ENCODE peak calls at places on chromosomes 6 and 20, in five cellular contexts. One of them, this sample, is unnamed.

GRCh38 chr6:147678256-147678655 is 169.8 kb downstream of the SAMD5 start:
- DNase-seq in lung: no peak
- DNase-seq in mammary epithelial cell: no peak
- DNase-seq in ascending aorta: no peak
- DNase-seq in astrocyte of the spinal cord: no peak
- DNase-seq in this sample: no peak

GRCh38 chr6:82006027-82006738 is 241.4 kb downstream of the IBTK start:
- DNase-seq in lung: no peak
- DNase-seq in mammary epithelial cell: peak
- DNase-seq in ascending aorta: no peak
- DNase-seq in astrocyte of the spinal cord: peak
- DNase-seq in this sample: no peak

GRCh38 chr6:169784941-169785340 is 33.5 kb downstream of the ERMARD start:
- DNase-seq in lung: no peak
- DNase-seq in mammary epithelial cell: no peak
- DNase-seq in ascending aorta: no peak
- DNase-seq in astrocyte of the spinal cord: no peak
- DNase-seq in this sample: no peak

GRCh38 chr20:51542033-51542893 is at the start of gene NFATC2:
- DNase-seq in lung: peak
- DNase-seq in mammary epithelial cell: no peak
- DNase-seq in ascending aorta: no peak
- DNase-seq in astrocyte of the spinal cord: no peak
- DNase-seq in this sample: no peak

GRCh38 chr6:43089467-43089866 is 13.4 kb downstream of the PTK7 start:
- DNase-seq in lung: no peak
- DNase-seq in mammary epithelial cell: no peak
- DNase-seq in ascending aorta: no peak
- DNase-seq in astrocyte of the spinal cord: no peak
- DNase-seq in this sample: no peak

GRCh38 chr20:53891306-53891894 is 179.0 kb downstream of the BCAS1 start:
- DNase-seq in lung: no peak
- DNase-seq in mammary epithelial cell: no peak
- DNase-seq in ascending aorta: no peak
- DNase-seq in astrocyte of the spinal cord: no peak
- DNase-seq in this sample: no peak

GRCh38 chr6:151070666-151071065 is 169.1 kb upstream of the AKAP12 start:
- DNase-seq in lung: no peak
- DNase-seq in mammary epithelial cell: no peak
- DNase-seq in ascending aorta: no peak
- DNase-seq in astrocyte of the spinal cord: peak
- DNase-seq in this sample: peak

GRCh38 chr6:26394289-26394688 is 7.8 kb upstream of the BTN3A1 start:
- DNase-seq in lung: no peak
- DNase-seq in mammary epithelial cell: peak
- DNase-seq in ascending aorta: no peak
- DNase-seq in astrocyte of the spinal cord: peak
- DNase-seq in this sample: no peak

GRCh38 chr6:14068133-14068532 is 49.4 kb upstream of the CD83 start:
- DNase-seq in lung: no peak
- DNase-seq in mammary epithelial cell: peak
- DNase-seq in ascending aorta: no peak
- DNase-seq in astrocyte of the spinal cord: peak
- DNase-seq in this sample: no peak

GRCh38 chr20:52372169-52372568 is 180.6 kb upstream of the ZFP64 start:
- DNase-seq in lung: no peak
- DNase-seq in mammary epithelial cell: no peak
- DNase-seq in ascending aorta: no peak
- DNase-seq in astrocyte of the spinal cord: no peak
- DNase-seq in this sample: no peak

GRCh38 chr6:166168616-166169548 is 1.2 kb upstream of the TBXT start:
- DNase-seq in lung: no peak
- DNase-seq in mammary epithelial cell: no peak
- DNase-seq in ascending aorta: no peak
- DNase-seq in astrocyte of the spinal cord: no peak
- DNase-seq in this sample: no peak

GRCh38 chr6:68575765-68576439 is 59.2 kb upstream of the ADGRB3 start:
- DNase-seq in lung: no peak
- DNase-seq in mammary epithelial cell: no peak
- DNase-seq in ascending aorta: no peak
- DNase-seq in astrocyte of the spinal cord: peak
- DNase-seq in this sample: no peak

GRCh38 chr20:15257071-15257470 is 919.7 kb upstream of the FLRT3 start:
- DNase-seq in lung: no peak
- DNase-seq in mammary epithelial cell: no peak
- DNase-seq in ascending aorta: no peak
- DNase-seq in astrocyte of the spinal cord: no peak
- DNase-seq in this sample: no peak

GRCh38 chr6:2583459-2583858 is 167.3 kb downstream of the MYLK4 start:
- DNase-seq in lung: no peak
- DNase-seq in mammary epithelial cell: no peak
- DNase-seq in ascending aorta: no peak
- DNase-seq in astrocyte of the spinal cord: no peak
- DNase-seq in this sample: peak

GRCh38 chr6:139881251-139881650 is 506.8 kb upstream of the CITED2 start:
- DNase-seq in lung: no peak
- DNase-seq in mammary epithelial cell: no peak
- DNase-seq in ascending aorta: no peak
- DNase-seq in astrocyte of the spinal cord: no peak
- DNase-seq in this sample: no peak

GRCh38 chr6:139882234-139882633 is 507.8 kb upstream of the CITED2 start:
- DNase-seq in lung: no peak
- DNase-seq in mammary epithelial cell: no peak
- DNase-seq in ascending aorta: no peak
- DNase-seq in astrocyte of the spinal cord: peak
- DNase-seq in this sample: no peak

GRCh38 chr6:139879823-139880356 is 505.4 kb upstream of the CITED2 start:
- DNase-seq in lung: no peak
- DNase-seq in mammary epithelial cell: no peak
- DNase-seq in ascending aorta: no peak
- DNase-seq in astrocyte of the spinal cord: no peak
- DNase-seq in this sample: no peak

GRCh38 chr6:139882977-139883728 is 508.7 kb upstream of the CITED2 start:
- DNase-seq in lung: no peak
- DNase-seq in mammary epithelial cell: no peak
- DNase-seq in ascending aorta: no peak
- DNase-seq in astrocyte of the spinal cord: peak
- DNase-seq in this sample: no peak

GRCh38 chr6:139881728-139882211 is 507.3 kb upstream of the CITED2 start:
- DNase-seq in lung: no peak
- DNase-seq in mammary epithelial cell: peak
- DNase-seq in ascending aorta: no peak
- DNase-seq in astrocyte of the spinal cord: peak
- DNase-seq in this sample: no peak
- TF ChIP-seq CTCF in lung: peak
- TF ChIP-seq CTCF in mammary epithelial cell: peak
- TF ChIP-seq CTCF in ascending aorta: peak
- TF ChIP-seq CTCF in astrocyte of the spinal cord: peak
- TF ChIP-seq CTCF in this sample: peak

DNA sequence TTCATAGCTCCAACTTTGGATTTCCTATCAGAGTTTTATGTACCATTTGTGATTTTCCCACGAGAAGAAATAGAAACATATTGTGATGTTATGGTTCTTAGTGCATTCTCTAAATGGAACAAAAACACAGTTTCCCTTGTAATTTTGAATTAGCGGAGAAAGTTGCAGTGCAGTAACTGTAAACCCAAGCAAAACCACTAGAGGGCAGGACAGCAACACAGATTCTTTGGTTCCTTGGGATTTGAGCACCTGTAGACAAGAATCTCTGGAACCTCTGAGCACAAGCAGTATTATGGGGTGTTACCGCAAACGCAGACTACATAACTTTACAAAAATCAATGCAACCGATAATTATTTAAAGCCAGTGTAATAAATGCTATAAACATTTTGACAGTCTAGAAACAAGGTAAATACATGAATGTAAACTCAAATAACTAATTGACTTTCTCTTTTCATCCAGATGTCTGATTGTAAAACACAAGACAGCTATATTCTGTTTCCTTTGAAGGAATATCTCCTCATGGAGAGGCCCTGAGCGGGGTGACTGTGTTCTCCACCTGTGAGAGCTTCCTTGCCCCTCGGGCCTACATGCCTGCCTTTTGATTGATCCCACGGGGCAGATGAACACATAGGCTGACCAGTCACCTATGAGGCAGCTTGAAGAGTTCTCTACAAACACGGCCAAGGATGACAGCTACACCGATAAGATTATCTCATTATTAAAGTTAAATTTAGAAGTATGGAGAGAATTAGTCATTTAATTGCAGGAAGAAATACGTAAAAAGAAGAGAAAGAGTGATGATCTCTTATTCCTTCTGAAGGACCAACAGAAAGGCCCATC is 67.5 kb upstream of the COL21A1 start:
- DNase-seq in lung: no peak
- DNase-seq in mammary epithelial cell: peak
- DNase-seq in ascending aorta: no peak
- DNase-seq in astrocyte of the spinal cord: peak
- DNase-seq in this sample: no peak
- TF ChIP-seq CTCF in lung: no peak
- TF ChIP-seq CTCF in mammary epithelial cell: peak
- TF ChIP-seq CTCF in ascending aorta: peak
- TF ChIP-seq CTCF in astrocyte of the spinal cord: peak
- TF ChIP-seq CTCF in this sample: peak

DNA sequence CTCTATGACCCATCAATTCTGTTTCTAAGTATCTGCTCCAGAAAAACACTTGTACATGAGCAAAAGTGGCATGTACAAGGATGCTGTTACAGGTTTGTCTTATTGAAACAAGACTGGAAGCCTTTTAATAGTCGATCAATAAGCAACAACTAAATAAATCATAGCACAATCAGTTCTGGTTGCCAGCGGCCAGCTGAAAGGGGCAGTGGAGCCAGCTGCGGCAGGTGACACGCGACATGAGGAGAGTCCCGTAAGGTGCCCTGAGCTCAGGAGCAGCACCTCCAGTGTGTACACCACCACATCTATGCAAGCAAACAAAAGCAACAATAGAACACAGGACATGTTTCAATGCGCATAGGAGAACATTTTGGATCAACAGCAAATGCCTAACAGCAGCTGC is 20.7 kb upstream of the NNAT start:
- DNase-seq in lung: no peak
- DNase-seq in mammary epithelial cell: no peak
- DNase-seq in ascending aorta: no peak
- DNase-seq in astrocyte of the spinal cord: no peak
- DNase-seq in this sample: no peak
- TF ChIP-seq CTCF in lung: no peak
- TF ChIP-seq CTCF in mammary epithelial cell: no peak
- TF ChIP-seq CTCF in ascending aorta: no peak
- TF ChIP-seq CTCF in astrocyte of the spinal cord: no peak
- TF ChIP-seq CTCF in this sample: no peak

GRCh38 chr6:142045380-142046270 is 87.1 kb upstream of the GJE1 start:
- DNase-seq in lung: no peak
- DNase-seq in mammary epithelial cell: no peak
- DNase-seq in ascending aorta: no peak
- DNase-seq in astrocyte of the spinal cord: peak
- DNase-seq in this sample: no peak
- TF ChIP-seq CTCF in lung: no peak
- TF ChIP-seq CTCF in mammary epithelial cell: peak
- TF ChIP-seq CTCF in ascending aorta: peak
- TF ChIP-seq CTCF in astrocyte of the spinal cord: peak
- TF ChIP-seq CTCF in this sample: no peak

GRCh38 chr20:23293689-23294088 is 56.9 kb upstream of the NXT1 start:
- DNase-seq in lung: peak
- DNase-seq in mammary epithelial cell: no peak
- DNase-seq in ascending aorta: no peak
- DNase-seq in astrocyte of the spinal cord: no peak
- DNase-seq in this sample: no peak
- TF ChIP-seq CTCF in lung: no peak
- TF ChIP-seq CTCF in mammary epithelial cell: no peak
- TF ChIP-seq CTCF in ascending aorta: no peak
- TF ChIP-seq CTCF in astrocyte of the spinal cord: no peak
- TF ChIP-seq CTCF in this sample: no peak

GRCh38 chr6:103674790-103675189 is 1184.9 kb downstream of the HACE1 start:
- DNase-seq in lung: no peak
- DNase-seq in mammary epithelial cell: no peak
- DNase-seq in ascending aorta: no peak
- DNase-seq in astrocyte of the spinal cord: no peak
- DNase-seq in this sample: no peak

GRCh38 chr6:103677290-103677689 is 1182.4 kb downstream of the HACE1 start:
- DNase-seq in lung: no peak
- DNase-seq in mammary epithelial cell: no peak
- DNase-seq in ascending aorta: no peak
- DNase-seq in astrocyte of the spinal cord: no peak
- DNase-seq in this sample: no peak

GRCh38 chr6:103675807-103676406 is 1183.8 kb downstream of the HACE1 start:
- DNase-seq in lung: no peak
- DNase-seq in mammary epithelial cell: no peak
- DNase-seq in ascending aorta: no peak
- DNase-seq in astrocyte of the spinal cord: peak
- DNase-seq in this sample: no peak

DNA sequence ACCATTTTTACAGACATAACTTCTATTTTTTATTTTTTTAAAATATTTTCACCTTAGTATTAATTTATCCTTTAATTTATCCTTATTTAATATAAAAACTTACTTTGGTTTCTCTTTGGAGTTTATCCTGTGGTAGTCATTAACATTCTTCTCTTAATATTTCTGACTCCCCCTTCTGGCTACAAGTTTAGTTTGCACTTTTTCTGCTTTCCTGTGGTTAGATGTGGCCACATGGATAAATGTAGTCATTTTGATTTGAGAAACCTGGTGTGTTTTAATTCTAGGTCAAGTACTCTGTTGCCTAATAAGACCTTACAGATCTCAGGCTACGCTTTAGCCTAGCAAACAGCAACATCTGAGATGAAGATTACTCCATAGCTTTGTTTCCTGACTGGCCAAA is 1187.5 kb downstream of the HACE1 start:
- DNase-seq in lung: no peak
- DNase-seq in mammary epithelial cell: peak
- DNase-seq in ascending aorta: no peak
- DNase-seq in astrocyte of the spinal cord: peak
- DNase-seq in this sample: no peak
- TF ChIP-seq CTCF in lung: no peak
- TF ChIP-seq CTCF in mammary epithelial cell: no peak
- TF ChIP-seq CTCF in ascending aorta: no peak
- TF ChIP-seq CTCF in astrocyte of the spinal cord: peak
- TF ChIP-seq CTCF in this sample: no peak

DNA sequence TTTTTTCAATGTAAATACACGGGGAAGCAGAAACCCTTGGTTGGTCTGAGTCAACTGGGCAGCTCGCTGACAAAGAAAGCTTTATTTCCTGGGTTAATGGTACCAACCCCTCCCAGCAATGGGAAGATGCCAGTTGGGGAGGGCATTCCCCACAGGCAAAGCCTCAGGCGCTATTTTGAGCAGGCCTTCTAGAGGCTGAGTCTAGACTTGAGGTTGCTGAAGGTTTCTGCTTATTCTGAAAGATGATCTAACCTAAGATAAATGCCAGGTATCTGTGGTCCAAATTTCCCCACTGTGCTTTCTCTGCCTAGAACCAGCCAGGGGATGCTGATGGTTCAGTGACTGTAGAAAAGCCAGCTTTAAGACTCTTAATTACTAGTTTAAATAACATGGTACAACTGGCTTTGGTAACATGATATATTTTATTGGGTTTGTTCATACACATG is 172.5 kb upstream of the JARID2 start:
- DNase-seq in lung: no peak
- DNase-seq in mammary epithelial cell: peak
- DNase-seq in ascending aorta: no peak
- DNase-seq in astrocyte of the spinal cord: no peak
- DNase-seq in this sample: no peak
- TF ChIP-seq CTCF in lung: no peak
- TF ChIP-seq CTCF in mammary epithelial cell: no peak
- TF ChIP-seq CTCF in ascending aorta: no peak
- TF ChIP-seq CTCF in astrocyte of the spinal cord: no peak
- TF ChIP-seq CTCF in this sample: no peak

This sample was measured in esophagus muscularis mucosa.